ENCODE peak calls at places on chromosomes 7 and 10, in nine cellular contexts. One of them, this sample, is unnamed.

GRCh38 chr7:79593819-79594218 is 140.4 kb upstream of the MAGI2 start:
- DNase-seq in activated CD4-positive, alpha-beta T cell treated with anti-CD3 and anti-CD28 coated beads for 48 hours: no peak
- DNase-seq in T-cell: no peak
- DNase-seq in head of caudate nucleus: no peak
- DNase-seq in IMR-90: no peak
- DNase-seq in A549: no peak
- DNase-seq in activated naive CD4-positive, alpha-beta T cell: no peak
- DNase-seq in iris pigment epithelial cell: no peak
- DNase-seq in stimulated activated CD4-positive, alpha-beta T cell treated with anti-CD3 and anti-CD28 coated beads, Interleukin-2, amount 100 ng/mL, for 48 hours: no peak
- DNase-seq in this sample: peak

GRCh38 chr7:133024604-133025003 is 57.3 kb downstream of the CHCHD3 start:
- DNase-seq in activated CD4-positive, alpha-beta T cell treated with anti-CD3 and anti-CD28 coated beads for 48 hours: no peak
- DNase-seq in T-cell: no peak
- DNase-seq in head of caudate nucleus: no peak
- DNase-seq in IMR-90: no peak
- DNase-seq in A549: no peak
- DNase-seq in activated naive CD4-positive, alpha-beta T cell: no peak
- DNase-seq in iris pigment epithelial cell: no peak
- DNase-seq in stimulated activated CD4-positive, alpha-beta T cell treated with anti-CD3 and anti-CD28 coated beads, Interleukin-2, amount 100 ng/mL, for 48 hours: no peak
- DNase-seq in this sample: no peak

GRCh38 chr7:7228472-7228871 is 46.1 kb downstream of the C1GALT1 start:
- DNase-seq in activated CD4-positive, alpha-beta T cell treated with anti-CD3 and anti-CD28 coated beads for 48 hours: no peak
- DNase-seq in T-cell: no peak
- DNase-seq in head of caudate nucleus: no peak
- DNase-seq in IMR-90: peak
- DNase-seq in A549: no peak
- DNase-seq in activated naive CD4-positive, alpha-beta T cell: no peak
- DNase-seq in iris pigment epithelial cell: peak
- DNase-seq in stimulated activated CD4-positive, alpha-beta T cell treated with anti-CD3 and anti-CD28 coated beads, Interleukin-2, amount 100 ng/mL, for 48 hours: no peak
- DNase-seq in this sample: no peak

GRCh38 chr7:17941171-17941490 is 837 bp upstream of the SNX13 start:
- DNase-seq in activated CD4-positive, alpha-beta T cell treated with anti-CD3 and anti-CD28 coated beads for 48 hours: no peak
- DNase-seq in T-cell: no peak
- DNase-seq in head of caudate nucleus: no peak
- DNase-seq in IMR-90: no peak
- DNase-seq in A549: peak
- DNase-seq in activated naive CD4-positive, alpha-beta T cell: no peak
- DNase-seq in iris pigment epithelial cell: no peak
- DNase-seq in stimulated activated CD4-positive, alpha-beta T cell treated with anti-CD3 and anti-CD28 coated beads, Interleukin-2, amount 100 ng/mL, for 48 hours: no peak
- DNase-seq in this sample: peak

GRCh38 chr10:3354171-3354570 is 181.6 kb upstream of the PITRM1 start:
- DNase-seq in activated CD4-positive, alpha-beta T cell treated with anti-CD3 and anti-CD28 coated beads for 48 hours: no peak
- DNase-seq in T-cell: no peak
- DNase-seq in head of caudate nucleus: no peak
- DNase-seq in IMR-90: no peak
- DNase-seq in A549: no peak
- DNase-seq in activated naive CD4-positive, alpha-beta T cell: no peak
- DNase-seq in iris pigment epithelial cell: no peak
- DNase-seq in stimulated activated CD4-positive, alpha-beta T cell treated with anti-CD3 and anti-CD28 coated beads, Interleukin-2, amount 100 ng/mL, for 48 hours: no peak
- DNase-seq in this sample: no peak

GRCh38 chr10:6726924-6727323 is 146.8 kb upstream of the PRKCQ start:
- DNase-seq in activated CD4-positive, alpha-beta T cell treated with anti-CD3 and anti-CD28 coated beads for 48 hours: no peak
- DNase-seq in T-cell: no peak
- DNase-seq in head of caudate nucleus: no peak
- DNase-seq in IMR-90: no peak
- DNase-seq in A549: no peak
- DNase-seq in activated naive CD4-positive, alpha-beta T cell: no peak
- DNase-seq in iris pigment epithelial cell: no peak
- DNase-seq in stimulated activated CD4-positive, alpha-beta T cell treated with anti-CD3 and anti-CD28 coated beads, Interleukin-2, amount 100 ng/mL, for 48 hours: no peak
- DNase-seq in this sample: no peak

GRCh38 chr7:78052112-78052511 is 253.5 kb downstream of the PHTF2 start:
- DNase-seq in activated CD4-positive, alpha-beta T cell treated with anti-CD3 and anti-CD28 coated beads for 48 hours: no peak
- DNase-seq in T-cell: no peak
- DNase-seq in head of caudate nucleus: no peak
- DNase-seq in IMR-90: no peak
- DNase-seq in A549: no peak
- DNase-seq in activated naive CD4-positive, alpha-beta T cell: no peak
- DNase-seq in iris pigment epithelial cell: no peak
- DNase-seq in stimulated activated CD4-positive, alpha-beta T cell treated with anti-CD3 and anti-CD28 coated beads, Interleukin-2, amount 100 ng/mL, for 48 hours: no peak
- DNase-seq in this sample: no peak

GRCh38 chr7:25095516-25096345 is 29.3 kb downstream of the CYCS start:
- DNase-seq in activated CD4-positive, alpha-beta T cell treated with anti-CD3 and anti-CD28 coated beads for 48 hours: no peak
- DNase-seq in T-cell: no peak
- DNase-seq in head of caudate nucleus: no peak
- DNase-seq in IMR-90: no peak
- DNase-seq in A549: no peak
- DNase-seq in activated naive CD4-positive, alpha-beta T cell: no peak
- DNase-seq in iris pigment epithelial cell: no peak
- DNase-seq in stimulated activated CD4-positive, alpha-beta T cell treated with anti-CD3 and anti-CD28 coated beads, Interleukin-2, amount 100 ng/mL, for 48 hours: no peak
- DNase-seq in this sample: peak

GRCh38 chr7:18068745-18069144 is 41.1 kb upstream of the PRPS1L1 start:
- DNase-seq in activated CD4-positive, alpha-beta T cell treated with anti-CD3 and anti-CD28 coated beads for 48 hours: no peak
- DNase-seq in T-cell: no peak
- DNase-seq in head of caudate nucleus: no peak
- DNase-seq in IMR-90: no peak
- DNase-seq in A549: no peak
- DNase-seq in activated naive CD4-positive, alpha-beta T cell: no peak
- DNase-seq in iris pigment epithelial cell: no peak
- DNase-seq in stimulated activated CD4-positive, alpha-beta T cell treated with anti-CD3 and anti-CD28 coated beads, Interleukin-2, amount 100 ng/mL, for 48 hours: no peak
- DNase-seq in this sample: no peak

GRCh38 chr7:64656489-64656888 is 9.4 kb upstream of the ZNF107 start:
- DNase-seq in activated CD4-positive, alpha-beta T cell treated with anti-CD3 and anti-CD28 coated beads for 48 hours: no peak
- DNase-seq in T-cell: no peak
- DNase-seq in head of caudate nucleus: no peak
- DNase-seq in IMR-90: no peak
- DNase-seq in A549: no peak
- DNase-seq in activated naive CD4-positive, alpha-beta T cell: no peak
- DNase-seq in iris pigment epithelial cell: no peak
- DNase-seq in stimulated activated CD4-positive, alpha-beta T cell treated with anti-CD3 and anti-CD28 coated beads, Interleukin-2, amount 100 ng/mL, for 48 hours: no peak
- DNase-seq in this sample: no peak

GRCh38 chr7:151731022-151731441 is 145.9 kb downstream of the PRKAG2 start:
- DNase-seq in activated CD4-positive, alpha-beta T cell treated with anti-CD3 and anti-CD28 coated beads for 48 hours: no peak
- DNase-seq in T-cell: no peak
- DNase-seq in head of caudate nucleus: no peak
- DNase-seq in IMR-90: no peak
- DNase-seq in A549: no peak
- DNase-seq in activated naive CD4-positive, alpha-beta T cell: no peak
- DNase-seq in iris pigment epithelial cell: no peak
- DNase-seq in stimulated activated CD4-positive, alpha-beta T cell treated with anti-CD3 and anti-CD28 coated beads, Interleukin-2, amount 100 ng/mL, for 48 hours: no peak
- DNase-seq in this sample: no peak

GRCh38 chr7:114130860-114131259 is 212.1 kb upstream of the PPP1R3A start:
- DNase-seq in activated CD4-positive, alpha-beta T cell treated with anti-CD3 and anti-CD28 coated beads for 48 hours: no peak
- DNase-seq in T-cell: no peak
- DNase-seq in head of caudate nucleus: no peak
- DNase-seq in IMR-90: no peak
- DNase-seq in A549: no peak
- DNase-seq in activated naive CD4-positive, alpha-beta T cell: no peak
- DNase-seq in iris pigment epithelial cell: no peak
- DNase-seq in stimulated activated CD4-positive, alpha-beta T cell treated with anti-CD3 and anti-CD28 coated beads, Interleukin-2, amount 100 ng/mL, for 48 hours: no peak
- DNase-seq in this sample: no peak

GRCh38 chr7:105020926-105021325 is 6.9 kb downstream of the KMT2E start:
- DNase-seq in activated CD4-positive, alpha-beta T cell treated with anti-CD3 and anti-CD28 coated beads for 48 hours: no peak
- DNase-seq in T-cell: no peak
- DNase-seq in head of caudate nucleus: no peak
- DNase-seq in IMR-90: no peak
- DNase-seq in A549: no peak
- DNase-seq in activated naive CD4-positive, alpha-beta T cell: no peak
- DNase-seq in iris pigment epithelial cell: no peak
- DNase-seq in stimulated activated CD4-positive, alpha-beta T cell treated with anti-CD3 and anti-CD28 coated beads, Interleukin-2, amount 100 ng/mL, for 48 hours: no peak
- DNase-seq in this sample: no peak

GRCh38 chr7:16743207-16743606 is 10.3 kb upstream of the TSPAN13 start:
- DNase-seq in activated CD4-positive, alpha-beta T cell treated with anti-CD3 and anti-CD28 coated beads for 48 hours: no peak
- DNase-seq in T-cell: no peak
- DNase-seq in head of caudate nucleus: no peak
- DNase-seq in IMR-90: peak
- DNase-seq in A549: no peak
- DNase-seq in activated naive CD4-positive, alpha-beta T cell: no peak
- DNase-seq in iris pigment epithelial cell: peak
- DNase-seq in stimulated activated CD4-positive, alpha-beta T cell treated with anti-CD3 and anti-CD28 coated beads, Interleukin-2, amount 100 ng/mL, for 48 hours: no peak
- DNase-seq in this sample: peak

GRCh38 chr7:47941136-47941844 is 7.0 kb downstream of the PKD1L1 start:
- DNase-seq in activated CD4-positive, alpha-beta T cell treated with anti-CD3 and anti-CD28 coated beads for 48 hours: no peak
- DNase-seq in T-cell: no peak
- DNase-seq in head of caudate nucleus: peak
- DNase-seq in IMR-90: peak
- DNase-seq in A549: no peak
- DNase-seq in activated naive CD4-positive, alpha-beta T cell: no peak
- DNase-seq in iris pigment epithelial cell: peak
- DNase-seq in stimulated activated CD4-positive, alpha-beta T cell treated with anti-CD3 and anti-CD28 coated beads, Interleukin-2, amount 100 ng/mL, for 48 hours: no peak
- DNase-seq in this sample: peak

This sample was measured in fibroblast of pulmonary artery.